ENCODE peak calls at places on chromosome 2, in seven cellular contexts. Q, O, K, D, S, C and R are unnamed samples.

GRCh38 chr2:106189764-106190468 is 4.2 kb downstream of the UXS1 start:
- DNase-seq in Q (no peak), O (no peak), K (no peak), D (peak), S (no peak), C (no peak), R (peak)

GRCh38 chr2:133568172-133568571 is at the start of gene NCKAP5:
- DNase-seq in Q (peak), O (no peak), K (peak), D (peak), S (no peak), C (no peak), R (no peak)

GRCh38 chr2:174893018-174893417 is 112.2 kb downstream of the CHN1 start:
- DNase-seq in Q (no peak), O (no peak), K (no peak), D (no peak), S (no peak), C (no peak), R (no peak)

GRCh38 chr2:121049141-121049540 is 235.9 kb downstream of the TFCP2L1 start:
- DNase-seq in Q (no peak), O (no peak), K (no peak), D (no peak), S (no peak), C (no peak), R (no peak)

GRCh38 chr2:10507106-10507505 is 59.0 kb upstream of the ODC1 start:
- DNase-seq in Q (no peak), O (no peak), K (no peak), D (no peak), S (no peak), C (no peak), R (no peak)

GRCh38 chr2:174312581-174313234 is 22.0 kb upstream of the SP9 start:
- DNase-seq in Q (no peak), O (no peak), K (no peak), D (no peak), S (no peak), C (no peak), R (no peak)

GRCh38 chr2:104901037-104901851 is 47.3 kb downstream of the POU3F3 start:
- DNase-seq in Q (no peak), O (no peak), K (no peak), D (no peak), S (no peak), C (no peak), R (no peak)

GRCh38 chr2:67515538-67515937 is 118.4 kb downstream of the ETAA1 start:
- DNase-seq in Q (no peak), O (no peak), K (no peak), D (no peak), S (no peak), C (no peak), R (no peak)

GRCh38 chr2:9765611-9766531 is 77.4 kb upstream of the TAF1B start:
- DNase-seq in Q (no peak), O (no peak), K (no peak), D (no peak), S (no peak), C (no peak), R (no peak)